ENCODE peak calls at places on chromosomes 3 and 15, in eight cellular contexts. I is pancreas; Z is CD8-positive, alpha-beta memory T cell; X is lung microvascular endothelial cell; J is NT2/D1; R is H7; P is omental fat pad; N is B cell. C is an unnamed sample.

GRCh38 chr3:127800508-127800907 is 21.8 kb downstream of the MGLL start:
- DNase-seq in J (peak), X (peak), I (no peak), Z (no peak), N (no peak), P (no peak), R (no peak), C (no peak)

GRCh38 chr3:34213481-34213880 is 415.1 kb downstream of the PDCD6IP start:
- DNase-seq in Z (no peak), P (no peak), J (no peak), R (peak), I (peak), X (no peak), N (no peak), C (no peak)

GRCh38 chr15:57133127-57133968 is 214.9 kb downstream of the TCF12 start:
- DNase-seq in Z (no peak), R (no peak), I (peak), P (no peak), N (no peak), J (no peak), X (peak), C (no peak)

GRCh38 chr3:44845528-44846520 is 15.9 kb upstream of the TMEM42 start:
- DNase-seq in N (no peak), I (peak), R (no peak), Z (no peak), J (no peak), P (no peak), X (no peak), C (no peak)

GRCh38 chr15:77940548-77940947 is 137.0 kb downstream of the TBC1D2B start:
- DNase-seq in I (no peak), P (no peak), N (no peak), X (no peak), Z (no peak), J (no peak), R (no peak), C (no peak)

GRCh38 chr3:129501630-129502029 is 26.8 kb upstream of the RHO start:
- DNase-seq in P (no peak), N (no peak), R (no peak), X (no peak), I (no peak), J (no peak), Z (no peak), C (no peak)

GRCh38 chr15:88126695-88127476 is 129.7 kb downstream of the NTRK3 start:
- DNase-seq in N (no peak), X (no peak), J (no peak), P (no peak), R (no peak), Z (no peak), I (no peak), C (no peak)

GRCh38 chr15:56469484-56469883 is 4.5 kb upstream of the MNS1 start:
- DNase-seq in I (no peak), N (no peak), J (no peak), X (no peak), R (no peak), Z (no peak), P (no peak), C (no peak)

GRCh38 chr15:57388199-57388863 is 12.0 kb downstream of the CGNL1 start:
- DNase-seq in X (no peak), J (no peak), P (no peak), N (no peak), R (no peak), Z (no peak), I (no peak), C (no peak)

GRCh38 chr15:57895291-57895690 is 170.2 kb downstream of the ALDH1A2 start:
- DNase-seq in X (no peak), I (no peak), Z (no peak), J (no peak), P (no peak), N (no peak), R (no peak), C (no peak)

GRCh38 chr15:49428392-49429095 is 5.5 kb downstream of the FGF7 start:
- DNase-seq in P (no peak), J (no peak), I (no peak), N (no peak), R (no peak), Z (no peak), X (no peak), C (peak)

GRCh38 chr15:78574944-78575343 is 9.6 kb downstream of the CHRNA5 start:
- DNase-seq in Z (no peak), P (no peak), I (no peak), X (no peak), N (no peak), J (no peak), R (no peak), C (no peak)

GRCh38 chr3:168457973-168458539 is 362.3 kb upstream of the GOLIM4 start:
- DNase-seq in N (no peak), X (no peak), I (no peak), Z (no peak), R (no peak), P (no peak), J (no peak), C (no peak)

GRCh38 chr15:67025719-67026118 is 39.7 kb upstream of the SMAD3 start:
- DNase-seq in J (no peak), R (no peak), X (peak), Z (no peak), I (peak), N (no peak), P (no peak), C (no peak)

GRCh38 chr15:75966073-75966472 is 46.2 kb downstream of the NRG4 start:
- DNase-seq in N (no peak), P (no peak), J (no peak), R (no peak), X (no peak), Z (no peak), I (no peak), C (peak)

GRCh38 chr3:13700889-13701288 is 152.0 kb downstream of the FBLN2 start:
- DNase-seq in R (no peak), I (no peak), X (no peak), J (no peak), N (no peak), P (no peak), Z (no peak), C (no peak)

GRCh38 chr3:127541320-127541719 is 49.2 kb downstream of the TPRA1 start:
- DNase-seq in X (no peak), J (no peak), I (no peak), Z (no peak), P (no peak), R (no peak), N (no peak), C (no peak)

GRCh38 chr3:149243540-149243939 is 21.9 kb upstream of the CP start:
- DNase-seq in P (no peak), R (no peak), X (no peak), N (peak), Z (no peak), I (no peak), J (no peak), C (no peak)

GRCh38 chr3:99523446-99523845 is 114.9 kb upstream of the COL8A1 start:
- DNase-seq in N (no peak), J (no peak), X (no peak), P (no peak), Z (no peak), R (no peak), I (no peak), C (no peak)

GRCh38 chr3:13240928-13241618 is 167.8 kb upstream of the IQSEC1 start:
- DNase-seq in N (no peak), I (no peak), X (no peak), J (no peak), P (no peak), Z (no peak), R (peak), C (no peak)

GRCh38 chr15:28106294-28107110 is 7.4 kb upstream of the OCA2 start:
- DNase-seq in J (no peak), Z (peak), P (no peak), R (peak), I (no peak), X (peak), N (peak), C (no peak)

GRCh38 chr3:143511174-143511879 is 336.9 kb downstream of the SLC9A9 start:
- DNase-seq in Z (no peak), N (no peak), R (no peak), P (no peak), X (no peak), I (no peak), J (no peak), C (no peak)

GRCh38 chr3:128266453-128266852 is 113.2 kb downstream of the EEFSEC start:
- DNase-seq in J (no peak), P (no peak), Z (no peak), R (no peak), I (no peak), X (peak), N (no peak), C (no peak)

GRCh38 chr3:59759298-59760169 is 709.7 kb upstream of the CFAP20DC start:
- DNase-seq in I (no peak), J (no peak), X (no peak), Z (no peak), P (no peak), R (no peak), N (no peak), C (no peak)

GRCh38 chr3:55664387-55664786 is 177.3 kb upstream of the WNT5A start:
- DNase-seq in P (no peak), N (no peak), R (no peak), X (no peak), Z (no peak), I (no peak), J (no peak), C (no peak)